ENCODE peak calls at places on chromosomes 16 and 17, in four cellular contexts. B is tibial nerve, X is AG10803, N is brain microvascular endothelial cell. O is an unnamed sample.
A peak's percentile ranks its signal among the peaks of the same experiment; 100 is the strongest.

GRCh38 chr17:65228734-65229390 is 91.7 kb downstream of the RGS9 start:
- DNase-seq in N (no peak), X (peak; percentile 39), B (no peak), O (no peak)

GRCh38 chr17:8965394-8966168 is at the start of gene PIK3R5:
- DNase-seq in X (no peak), N (no peak), B (no peak), O (no peak)

GRCh38 chr17:10421211-10421610 is 539 bp downstream of the MYH8 start:
- DNase-seq in N (no peak), B (no peak), X (no peak), O (no peak)

GRCh38 chr16:24208710-24209109 is 47.4 kb upstream of the CACNG3 start:
- DNase-seq in X (no peak), B (no peak), N (no peak), O (no peak)

GRCh38 chr17:57849874-57850754 is at the start of gene MRPS23:
- DNase-seq in X (peak; percentile 99), N (peak; percentile 99), B (peak; percentile 96), O (peak; percentile 96)

GRCh38 chr16:49365711-49366509 is 7.7 kb upstream of the C16orf78 start:
- DNase-seq in X (no peak), B (no peak), N (no peak), O (no peak)

GRCh38 chr17:30567231-30568116 is 90.3 kb downstream of the GOSR1 start:
- DNase-seq in B (no peak), N (no peak), X (no peak), O (no peak)

GRCh38 chr17:50507871-50508572 is at the start of gene MYCBPAP:
- DNase-seq in B (peak; percentile 68), N (peak; percentile 65), X (peak; percentile 73), O (no peak)

GRCh38 chr17:1072551-1072961 is 75.6 kb downstream of the TIMM22 start:
- DNase-seq in N (no peak), X (no peak), B (no peak), O (no peak)

GRCh38 chr17:21355586-21355985 is 20.6 kb upstream of the KCNJ12 start:
- DNase-seq in N (no peak), B (no peak), X (no peak), O (no peak)

GRCh38 chr16:27402964-27403600 is 1.1 kb downstream of the IL21R start:
- DNase-seq in N (no peak), X (no peak), B (no peak), O (no peak)

GRCh38 chr17:73474370-73474988 is 162.7 kb upstream of the CDC42EP4 start:
- DNase-seq in B (peak; percentile 16), X (peak; percentile 39), N (peak; percentile 80), O (peak; percentile 9)

GRCh38 chr16:11201498-11202259 is 54.3 kb downstream of the SOCS1 start:
- DNase-seq in N (peak; percentile 63), B (no peak), X (peak; percentile 72), O (no peak)

GRCh38 chr16:31479752-31480151 is 3.2 kb upstream of the SLC5A2 start:
- DNase-seq in X (no peak), B (no peak), N (no peak), O (no peak)

GRCh38 chr16:64534180-64534780 is 587.6 kb downstream of the CDH11 start:
- DNase-seq in N (no peak), X (no peak), B (no peak), O (no peak)

GRCh38 chr17:44187131-44187899 is 543 bp downstream of the TMUB2 start:
- DNase-seq in B (no peak), N (no peak), X (peak; percentile 53), O (no peak)

GRCh38 chr16:69114976-69115355 is 9.5 kb downstream of the HAS3 start:
- DNase-seq in X (no peak), N (no peak), B (no peak), O (no peak)

GRCh38 chr17:2723505-2723996 is 12.0 kb upstream of the CLUH start:
- DNase-seq in X (no peak), B (no peak), N (no peak), O (no peak)

GRCh38 chr17:60863892-60864673 is 186.4 kb downstream of the BCAS3 start:
- DNase-seq in X (peak; percentile 53), B (no peak), N (no peak), O (no peak)

DNA sequence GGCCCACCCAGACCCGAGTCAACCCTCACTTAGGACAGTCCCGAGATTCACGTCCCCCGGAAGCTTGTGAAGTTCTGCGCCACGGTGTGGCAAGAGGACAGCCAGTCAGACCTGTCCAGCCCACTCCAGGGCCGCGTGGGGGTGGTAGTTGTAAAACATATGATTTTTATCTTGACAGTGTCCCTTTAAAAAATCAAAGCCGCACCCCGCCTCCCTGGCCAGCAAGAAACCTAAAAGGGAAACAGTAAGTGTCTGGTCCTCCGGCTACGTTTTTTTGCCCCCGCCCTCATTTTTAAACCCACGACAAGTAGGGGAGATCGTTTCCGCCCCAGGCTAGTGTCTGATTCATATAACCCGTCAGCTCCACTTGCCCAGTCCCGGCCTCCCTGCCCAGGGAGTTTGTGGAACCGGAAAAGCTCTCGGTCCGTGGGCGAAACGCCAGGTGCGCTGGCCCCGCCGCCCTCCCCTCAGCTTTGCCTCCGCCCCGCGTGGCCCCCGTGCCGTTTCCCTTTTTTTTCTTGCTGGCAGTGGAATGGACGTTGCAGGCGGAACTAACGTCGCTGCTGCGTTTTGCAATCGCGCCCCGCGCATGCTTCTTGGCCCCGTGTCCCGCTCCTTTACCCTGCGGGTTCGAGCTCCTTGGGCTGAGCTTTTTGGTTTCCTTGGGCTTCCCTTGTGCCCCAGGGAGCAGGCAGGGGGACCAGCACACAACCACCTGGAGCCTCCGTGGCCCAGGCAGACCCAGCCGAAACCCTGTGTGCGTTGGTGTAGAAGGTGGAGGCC is 13.3 kb upstream of the NUDT16L1 start:
- DNase-seq in X (no peak), N (no peak), B (peak; percentile 54), O (no peak)
- H3K4me3 ChIP-seq in X (no peak overlapping the region), N (no peak overlapping the region), B (no peak overlapping the region), O (no peak overlapping the region)

GRCh38 chr17:40445769-40446468 is 2.7 kb downstream of the IGFBP4 start:
- DNase-seq in N (no peak), B (no peak), X (no peak), O (no peak)

GRCh38 chr17:40448213-40448638 is 5.0 kb downstream of the IGFBP4 start:
- DNase-seq in B (peak; percentile 43), N (no peak), X (no peak), O (no peak)

GRCh38 chr17:40443988-40444899 is 994 bp downstream of the IGFBP4 start:
- DNase-seq in X (no peak), N (no peak), B (no peak), O (no peak)

GRCh38 chr17:40448639-40449261 is 5.5 kb downstream of the IGFBP4 start:
- DNase-seq in B (no peak), N (no peak), X (no peak), O (no peak)

DNA sequence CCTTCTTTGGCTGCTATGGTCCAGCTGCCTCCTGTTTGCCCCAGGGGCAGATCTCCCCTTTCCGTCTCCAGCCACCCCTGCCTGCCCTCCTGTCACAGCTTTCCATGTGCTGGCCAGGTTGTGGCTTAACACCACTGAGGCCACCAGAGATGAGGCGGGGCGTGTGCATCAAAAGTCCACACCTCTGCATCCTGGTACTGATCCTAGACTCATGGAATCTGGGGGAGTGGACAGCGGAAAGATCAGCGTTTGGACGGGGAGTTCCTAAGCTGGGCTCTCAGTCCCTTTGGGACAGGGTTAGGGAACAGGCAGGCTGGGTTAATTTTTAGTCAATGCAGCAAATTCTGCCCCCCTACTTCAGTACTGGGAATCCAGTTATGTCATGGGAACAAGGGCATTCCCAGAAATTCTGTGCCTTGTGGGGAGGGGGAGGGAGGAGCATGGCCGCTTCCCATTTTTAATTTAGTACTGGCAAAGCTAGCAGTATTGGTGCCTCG is 3.9 kb downstream of the IGFBP4 start:
- DNase-seq in B (peak; percentile 41), X (no peak), N (no peak), O (no peak)
- H3K4me3 ChIP-seq in B (peak overlapping the region; percentile 77), X (peak overlapping the region; percentile 99), N (peak overlapping the region; percentile 92), O (peak overlapping the region; percentile 99)

GRCh38 chr16:59632266-59632855 is 898.2 kb upstream of the GOT2 start:
- DNase-seq in N (peak; percentile 52), X (peak; percentile 66), B (no peak), O (peak; percentile 41)

GRCh38 chr16:59633996-59634579 is 900.0 kb upstream of the GOT2 start:
- DNase-seq in X (peak; percentile 76), B (no peak), N (peak; percentile 62), O (peak; percentile 49)

GRCh38 chr16:59634951-59635350 is 900.8 kb upstream of the GOT2 start:
- DNase-seq in X (peak; percentile 8), B (no peak), N (peak; percentile 32), O (peak; percentile 42)

DNA sequence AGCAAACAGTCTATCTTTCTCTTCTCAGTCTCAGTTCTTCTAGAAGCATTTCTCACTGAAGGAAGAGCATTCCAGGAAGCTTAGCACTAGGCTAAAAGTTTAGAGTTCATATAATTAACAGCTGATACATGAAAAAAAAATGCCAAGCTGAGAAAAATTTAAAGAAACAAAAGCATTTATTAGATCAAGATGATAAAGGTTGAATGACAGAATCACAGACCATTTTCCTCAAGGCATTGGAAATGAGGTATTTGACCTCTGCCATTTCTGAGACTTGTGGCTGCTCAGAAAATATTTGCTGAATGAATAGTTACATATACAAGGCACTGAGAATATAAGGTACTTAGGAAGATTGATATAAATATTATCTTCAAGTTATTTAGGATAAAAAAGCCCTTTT is 901.6 kb upstream of the GOT2 start:
- DNase-seq in X (peak; percentile 48), N (peak; percentile 68), B (no peak), O (peak; percentile 26)
- H3K4me3 ChIP-seq in X (no peak overlapping the region), N (no peak overlapping the region), B (no peak overlapping the region), O (no peak overlapping the region)

DNA sequence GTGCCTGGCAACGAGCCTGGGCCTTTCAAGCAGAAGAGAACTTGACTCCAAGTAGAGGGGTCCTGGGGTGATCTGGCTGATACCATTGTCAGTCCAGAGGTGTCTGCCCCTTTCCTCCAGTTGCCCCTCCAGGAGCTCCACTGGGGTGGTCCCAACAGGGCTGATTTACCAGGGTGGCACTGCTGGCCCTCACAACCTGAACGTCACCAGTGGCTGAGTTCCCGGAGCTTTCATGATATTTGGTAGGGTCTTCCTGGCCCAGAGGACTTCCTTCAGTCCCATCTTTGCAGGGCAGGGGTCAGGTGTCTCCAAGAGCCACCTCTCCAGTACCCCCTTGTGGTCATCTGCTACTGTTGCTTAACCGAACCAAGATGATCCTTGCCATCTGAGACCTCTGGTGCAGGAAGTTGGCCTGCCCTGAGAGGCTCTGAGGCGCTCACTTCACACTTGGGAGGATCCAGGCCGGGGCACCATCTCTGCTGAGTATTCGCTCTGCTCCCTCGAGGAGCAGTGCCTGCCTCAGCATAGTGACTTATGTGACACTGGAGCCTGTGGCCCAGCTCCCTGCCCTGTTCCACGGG is 3.5 kb downstream of the LIMD2 start:
- DNase-seq in B (no peak), N (no peak), X (peak; percentile 38), O (no peak)
- H3K4me3 ChIP-seq in B (no peak overlapping the region), N (no peak overlapping the region), X (no peak overlapping the region), O (no peak overlapping the region)

DNA sequence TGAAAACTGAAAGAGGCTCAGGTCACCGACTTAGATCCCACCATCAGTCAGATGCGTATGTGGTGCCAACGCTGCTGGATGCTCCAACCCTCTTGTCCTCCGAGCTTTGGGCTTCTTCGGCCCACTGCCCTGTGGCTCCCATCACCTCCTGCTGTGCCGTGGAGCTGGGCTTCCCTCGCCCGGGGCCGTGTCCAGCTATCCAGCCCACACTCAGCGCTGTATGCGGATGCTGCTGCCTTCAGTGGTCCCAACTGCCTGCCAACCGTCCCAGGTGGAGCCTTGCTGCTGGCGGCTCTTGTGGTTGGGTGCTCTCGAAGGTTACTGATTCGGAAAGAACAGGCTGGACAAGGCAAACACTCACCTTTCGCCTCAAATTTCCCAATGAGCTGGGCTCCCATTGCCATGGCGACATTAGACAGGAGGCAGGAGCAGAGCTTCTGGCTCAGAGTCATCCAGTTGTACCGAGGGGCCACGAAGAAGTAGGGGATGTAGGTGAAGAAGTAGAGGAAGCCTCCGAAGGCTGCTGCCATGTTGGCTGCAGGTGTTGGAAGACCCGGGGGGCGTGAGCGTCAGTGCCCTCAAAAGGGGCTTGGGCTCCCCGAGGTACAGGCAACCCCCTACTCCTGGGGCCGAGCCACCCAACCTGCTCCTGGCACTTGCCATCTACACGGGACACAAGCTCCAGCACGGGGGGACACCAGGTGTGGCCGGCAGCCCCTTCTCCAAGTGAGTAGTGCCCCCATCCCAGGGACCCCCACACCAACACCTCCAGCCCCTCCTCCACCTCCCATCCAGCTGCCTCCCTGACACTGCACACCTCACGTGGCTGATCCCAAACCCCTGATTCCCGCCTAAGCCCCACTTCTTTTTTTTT is 32.2 kb downstream of the ABCA3 start:
- DNase-seq in N (no peak), X (no peak), B (no peak), O (no peak)
- H3K4me3 ChIP-seq in N (no peak overlapping the region), X (no peak overlapping the region), B (no peak overlapping the region), O (no peak overlapping the region)